ENCODE peak calls at places on chromosomes 7 and 10, in seven cellular contexts. B is lower lobe of right lung, R is type B pancreatic cell, G is neural crest cell, T is adrenal gland, V is uterus, U is HFFc6. W is an unnamed sample.

GRCh38 chr7:101232141-101232821 is 5.3 kb downstream of the CLDN15 start:
- DNase-seq in B (peak; percentile 71), V (no peak), R (no peak), T (peak; percentile 11), U (no peak), G (no peak), W (no peak)

GRCh38 chr10:112584276-112584675 is 137.3 kb downstream of the VTI1A start:
- DNase-seq in R (no peak), V (no peak), U (peak; percentile 48), G (no peak), T (no peak), B (no peak), W (no peak)

GRCh38 chr7:193538-194256 is 1.3 kb downstream of the FAM20C start:
- DNase-seq in U (no peak), T (no peak), B (no peak), V (no peak), G (no peak), R (no peak), W (no peak)

GRCh38 chr7:2689951-2690705 is 2.1 kb downstream of the AMZ1 start:
- DNase-seq in U (peak; percentile 65), G (no peak), V (no peak), T (no peak), R (no peak), B (no peak), W (no peak)

GRCh38 chr7:126979722-126980121 is 273.0 kb downstream of the GRM8 start:
- DNase-seq in B (no peak), G (no peak), U (no peak), T (no peak), V (no peak), R (no peak), W (no peak)

GRCh38 chr10:68446179-68446578 is 25.6 kb downstream of the DNA2 start:
- DNase-seq in R (no peak), G (no peak), B (no peak), U (no peak), V (no peak), T (no peak), W (no peak)

GRCh38 chr7:84497873-84498272 is 303.3 kb upstream of the SEMA3A start:
- DNase-seq in B (no peak), T (no peak), G (no peak), V (no peak), R (no peak), U (no peak), W (no peak)

GRCh38 chr10:13681095-13681494 is 94.3 kb downstream of the PRPF18 start:
- DNase-seq in U (no peak), T (no peak), R (no peak), B (no peak), G (no peak), V (no peak), W (no peak)

GRCh38 chr10:85527610-85528317 is 838.8 kb downstream of the GRID1 start:
- DNase-seq in U (no peak), V (no peak), R (no peak), B (no peak), T (no peak), G (no peak), W (no peak)

GRCh38 chr7:137206770-137207169 is 136.8 kb downstream of the PTN start:
- DNase-seq in V (no peak), G (no peak), T (no peak), U (no peak), R (no peak), B (no peak), W (no peak)

GRCh38 chr10:30816812-30817193 is 187.2 kb upstream of the LYZL2 start:
- DNase-seq in R (no peak), B (no peak), G (no peak), U (no peak), T (no peak), V (no peak), W (no peak)

GRCh38 chr7:50962962-50963374 is 180.3 kb upstream of the GRB10 start:
- DNase-seq in U (peak; percentile 44), T (peak; percentile 76), B (peak; percentile 75), R (no peak), V (peak; percentile 71), G (no peak), W (no peak)

GRCh38 chr10:49298666-49298989 is 342 bp upstream of the C10orf71 start:
- DNase-seq in U (no peak), G (no peak), B (no peak), T (no peak), V (no peak), R (no peak), W (no peak)

GRCh38 chr7:124032369-124033092 is at the start of gene TMEM229A:
- DNase-seq in U (no peak), B (peak; percentile 48), V (no peak), R (peak; percentile 74), T (peak; percentile 51), G (peak; percentile 50), W (peak; percentile 86)
- TF ChIP-seq CTCF in U (no peak), B (no peak), V (no peak), R (peak; percentile 36), T (no peak), G (peak; percentile 30), W (no peak)

GRCh38 chr10:108039821-108040584 is 875.5 kb upstream of the SORCS1 start:
- DNase-seq in B (no peak), T (no peak), U (no peak), R (no peak), G (no peak), V (no peak), W (no peak)
- TF ChIP-seq CTCF in B (no peak), T (no peak), U (no peak), R (no peak), G (no peak), V (no peak), W (no peak)

DNA sequence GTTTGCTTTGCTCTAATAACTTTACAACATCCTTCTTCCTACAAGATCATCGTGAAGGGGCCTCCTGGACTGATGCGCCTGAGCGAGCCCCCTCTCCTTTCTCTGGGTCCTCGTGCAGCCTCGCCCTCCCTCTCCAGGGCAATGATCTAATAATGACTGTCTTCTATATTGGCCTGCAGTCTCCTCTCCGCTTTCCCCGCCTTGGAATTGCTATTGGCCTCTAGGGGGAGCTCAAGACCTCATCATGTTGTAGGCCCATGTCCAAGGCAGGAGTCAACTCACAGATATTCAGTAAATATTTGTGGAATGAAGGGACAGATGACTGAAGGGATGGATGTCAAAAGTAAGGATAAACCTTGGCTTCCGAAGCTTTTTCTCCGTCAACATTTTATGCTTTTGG is 1180.3 kb downstream of the TYW1 start:
- DNase-seq in B (no peak), T (peak; percentile 66), R (no peak), V (no peak), G (peak; percentile 66), U (no peak), W (no peak)
- TF ChIP-seq CTCF in B (peak; percentile 68), T (peak; percentile 74), R (peak; percentile 89), V (peak; percentile 6), G (peak; percentile 83), U (peak; percentile 62), W (peak; percentile 73)

GRCh38 chr10:43137971-43138756 is at the start of gene CSGALNACT2:
- DNase-seq in V (peak; percentile 83), G (peak; percentile 68), T (peak; percentile 88), U (peak; percentile 87), R (peak; percentile 84), B (peak; percentile 92), W (peak; percentile 93)
- TF ChIP-seq CTCF in V (no peak), G (no peak), T (no peak), U (peak; percentile 49), R (no peak), B (no peak), W (no peak)

GRCh38 chr10:102919237-102919959 is 1.3 kb downstream of the CNNM2 start:
- DNase-seq in G (peak; percentile 5), T (peak; percentile 46), B (peak; percentile 60), V (peak; percentile 18), U (no peak), R (no peak), W (no peak)
- TF ChIP-seq CTCF in G (no peak), T (no peak), B (no peak), V (no peak), U (no peak), R (no peak), W (no peak)

DNA sequence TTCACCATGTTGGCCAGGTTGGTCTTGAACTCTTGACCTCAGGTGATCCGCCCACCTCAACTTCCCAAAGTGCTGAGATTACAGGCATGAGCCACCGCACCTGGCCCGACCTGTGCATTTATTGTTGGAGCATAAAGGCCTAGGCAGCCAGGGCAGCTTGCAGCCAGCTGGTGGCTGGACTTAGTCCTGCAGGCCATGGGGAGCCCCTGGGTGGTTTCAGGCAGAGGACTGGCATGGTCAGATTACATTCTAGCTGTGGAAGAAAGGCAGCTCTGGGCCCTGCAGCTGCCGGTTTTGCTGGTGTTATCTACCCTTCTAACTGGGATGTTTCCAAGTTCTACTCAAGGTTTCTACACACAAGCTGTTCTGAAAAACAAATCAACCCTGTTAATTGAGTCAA is 22.6 kb upstream of the MKRN1 start:
- DNase-seq in R (no peak), B (no peak), V (no peak), U (no peak), G (no peak), T (no peak), W (no peak)
- TF ChIP-seq CTCF in R (no peak), B (no peak), V (no peak), U (no peak), G (no peak), T (no peak), W (no peak)

GRCh38 chr7:142481548-142481947 is 223.7 kb upstream of the PRSS58 start:
- DNase-seq in T (no peak), R (no peak), G (no peak), V (no peak), B (no peak), U (peak; percentile 41), W (no peak)

GRCh38 chr7:142482899-142483658 is 225.2 kb upstream of the PRSS58 start:
- DNase-seq in G (peak; percentile 30), T (peak; percentile 42), B (no peak), U (peak; percentile 36), V (no peak), R (no peak), W (no peak)

GRCh38 chr7:142477079-142477651 is 219.3 kb upstream of the PRSS58 start:
- DNase-seq in T (no peak), R (no peak), G (no peak), V (no peak), B (no peak), U (peak; percentile 40), W (no peak)

GRCh38 chr7:142476077-142476476 is 218.2 kb upstream of the PRSS58 start:
- DNase-seq in V (no peak), T (no peak), U (no peak), G (no peak), R (no peak), B (no peak), W (no peak)

DNA sequence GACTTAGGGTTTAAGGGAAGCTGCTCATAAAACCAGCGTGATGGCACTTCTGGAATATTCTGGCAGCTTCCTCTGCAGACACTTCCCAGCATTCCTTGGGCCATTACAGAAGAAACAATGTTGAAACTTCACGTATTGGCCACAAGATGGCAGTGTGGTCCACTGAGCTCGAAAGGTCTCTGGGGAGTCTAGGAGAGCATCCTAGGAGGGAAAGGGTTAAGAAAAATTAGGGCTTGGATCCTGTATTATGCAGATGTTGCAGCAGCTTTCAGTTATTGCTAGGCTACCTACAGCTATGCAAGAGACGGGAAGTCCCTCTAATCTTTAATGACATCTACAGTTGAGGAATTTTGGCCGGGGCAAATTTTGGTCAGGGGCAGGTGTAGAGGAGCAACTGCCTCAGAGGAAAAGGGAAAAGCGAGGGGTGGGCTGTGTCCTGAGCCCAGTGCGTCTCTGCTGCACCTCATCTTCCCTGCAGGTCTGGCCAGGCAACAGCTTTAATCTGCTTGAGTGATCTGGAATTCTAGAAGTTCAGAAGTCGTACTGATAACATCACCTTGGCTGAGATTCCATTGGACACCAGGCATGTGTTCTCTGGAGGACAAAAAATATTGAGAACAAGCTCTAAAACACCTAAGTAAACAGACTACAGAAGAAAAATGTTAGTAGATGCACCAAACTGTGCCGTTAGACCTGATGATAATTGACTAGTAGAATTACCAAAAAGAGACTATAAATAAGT is 220.8 kb upstream of the PRSS58 start:
- DNase-seq in R (no peak), B (no peak), V (no peak), T (no peak), U (peak; percentile 63), G (no peak), W (no peak)
- TF ChIP-seq CTCF in R (peak; percentile 72), B (peak; percentile 54), V (peak; percentile 16), T (peak; percentile 47), U (peak; percentile 91), G (peak; percentile 67), W (peak; percentile 69)

W was measured in osteocyte.